ENCODE peak calls at places on chromosomes 6 and 20, in ten cellular contexts. One of them, this sample, is unnamed.

GRCh38 chr20:5073154-5074049 is 46.4 kb downstream of the PCNA start:
- DNase-seq in AG08396: peak
- DNase-seq in H9: peak
- DNase-seq in HAP-1: no peak
- DNase-seq in iris pigment epithelial cell: peak
- DNase-seq in activated T-cell treated with anti-CD3 and anti-CD28 coated beads, Interleukin-2, amount 50 U/mL, for 24 hours: no peak
- DNase-seq in fibroblast of the aortic adventitia: peak
- DNase-seq in H54: peak
- DNase-seq in dorsolateral prefrontal cortex: peak
- DNase-seq in effector memory CD4-positive, alpha-beta T cell: no peak
- DNase-seq in this sample: peak

GRCh38 chr6:87093651-87094050 is 1.3 kb downstream of the CGA start:
- DNase-seq in HAP-1: no peak
- DNase-seq in effector memory CD4-positive, alpha-beta T cell: no peak
- DNase-seq in H9: no peak
- DNase-seq in fibroblast of the aortic adventitia: peak
- DNase-seq in AG08396: no peak
- DNase-seq in activated T-cell treated with anti-CD3 and anti-CD28 coated beads, Interleukin-2, amount 50 U/mL, for 24 hours: no peak
- DNase-seq in iris pigment epithelial cell: peak
- DNase-seq in dorsolateral prefrontal cortex: no peak
- DNase-seq in H54: no peak
- DNase-seq in this sample: no peak

GRCh38 chr6:160427312-160428068 is 79.3 kb downstream of the SLC22A3 start:
- DNase-seq in H54: no peak
- DNase-seq in effector memory CD4-positive, alpha-beta T cell: no peak
- DNase-seq in iris pigment epithelial cell: no peak
- DNase-seq in fibroblast of the aortic adventitia: peak
- DNase-seq in activated T-cell treated with anti-CD3 and anti-CD28 coated beads, Interleukin-2, amount 50 U/mL, for 24 hours: no peak
- DNase-seq in dorsolateral prefrontal cortex: no peak
- DNase-seq in H9: no peak
- DNase-seq in HAP-1: no peak
- DNase-seq in AG08396: no peak
- DNase-seq in this sample: no peak

GRCh38 chr20:57653546-57653900 is 33.3 kb upstream of the ZBP1 start:
- DNase-seq in HAP-1: no peak
- DNase-seq in effector memory CD4-positive, alpha-beta T cell: no peak
- DNase-seq in H9: no peak
- DNase-seq in H54: no peak
- DNase-seq in iris pigment epithelial cell: no peak
- DNase-seq in dorsolateral prefrontal cortex: peak
- DNase-seq in fibroblast of the aortic adventitia: no peak
- DNase-seq in activated T-cell treated with anti-CD3 and anti-CD28 coated beads, Interleukin-2, amount 50 U/mL, for 24 hours: peak
- DNase-seq in AG08396: peak
- DNase-seq in this sample: no peak

GRCh38 chr20:36297656-36298055 is 8.5 kb upstream of the DLGAP4 start:
- DNase-seq in AG08396: no peak
- DNase-seq in iris pigment epithelial cell: no peak
- DNase-seq in fibroblast of the aortic adventitia: no peak
- DNase-seq in activated T-cell treated with anti-CD3 and anti-CD28 coated beads, Interleukin-2, amount 50 U/mL, for 24 hours: no peak
- DNase-seq in H54: no peak
- DNase-seq in dorsolateral prefrontal cortex: no peak
- DNase-seq in HAP-1: no peak
- DNase-seq in H9: no peak
- DNase-seq in effector memory CD4-positive, alpha-beta T cell: no peak
- DNase-seq in this sample: no peak

GRCh38 chr20:35643045-35643444 is 21.7 kb downstream of the CPNE1 start:
- DNase-seq in fibroblast of the aortic adventitia: no peak
- DNase-seq in effector memory CD4-positive, alpha-beta T cell: no peak
- DNase-seq in activated T-cell treated with anti-CD3 and anti-CD28 coated beads, Interleukin-2, amount 50 U/mL, for 24 hours: no peak
- DNase-seq in dorsolateral prefrontal cortex: no peak
- DNase-seq in H54: no peak
- DNase-seq in AG08396: no peak
- DNase-seq in iris pigment epithelial cell: no peak
- DNase-seq in HAP-1: no peak
- DNase-seq in H9: no peak
- DNase-seq in this sample: no peak

GRCh38 chr6:147459772-147460171 is 48.7 kb upstream of the SAMD5 start:
- DNase-seq in H9: no peak
- DNase-seq in AG08396: no peak
- DNase-seq in activated T-cell treated with anti-CD3 and anti-CD28 coated beads, Interleukin-2, amount 50 U/mL, for 24 hours: no peak
- DNase-seq in fibroblast of the aortic adventitia: no peak
- DNase-seq in HAP-1: no peak
- DNase-seq in effector memory CD4-positive, alpha-beta T cell: no peak
- DNase-seq in iris pigment epithelial cell: no peak
- DNase-seq in H54: no peak
- DNase-seq in dorsolateral prefrontal cortex: no peak
- DNase-seq in this sample: no peak

GRCh38 chr6:30329331-30329730 is 2.6 kb downstream of the TRIM39 start:
- DNase-seq in AG08396: no peak
- DNase-seq in dorsolateral prefrontal cortex: no peak
- DNase-seq in effector memory CD4-positive, alpha-beta T cell: no peak
- DNase-seq in activated T-cell treated with anti-CD3 and anti-CD28 coated beads, Interleukin-2, amount 50 U/mL, for 24 hours: no peak
- DNase-seq in H9: no peak
- DNase-seq in iris pigment epithelial cell: no peak
- DNase-seq in HAP-1: no peak
- DNase-seq in H54: no peak
- DNase-seq in fibroblast of the aortic adventitia: no peak
- DNase-seq in this sample: no peak

GRCh38 chr6:42047790-42048405 is 2.4 kb upstream of the TAF8 start:
- DNase-seq in activated T-cell treated with anti-CD3 and anti-CD28 coated beads, Interleukin-2, amount 50 U/mL, for 24 hours: no peak
- DNase-seq in H54: no peak
- DNase-seq in AG08396: no peak
- DNase-seq in H9: no peak
- DNase-seq in fibroblast of the aortic adventitia: no peak
- DNase-seq in dorsolateral prefrontal cortex: no peak
- DNase-seq in HAP-1: no peak
- DNase-seq in effector memory CD4-positive, alpha-beta T cell: no peak
- DNase-seq in iris pigment epithelial cell: no peak
- DNase-seq in this sample: no peak

GRCh38 chr6:74073429-74073828 is 377.4 kb downstream of the CD109 start:
- DNase-seq in dorsolateral prefrontal cortex: no peak
- DNase-seq in HAP-1: no peak
- DNase-seq in effector memory CD4-positive, alpha-beta T cell: no peak
- DNase-seq in AG08396: peak
- DNase-seq in H9: no peak
- DNase-seq in activated T-cell treated with anti-CD3 and anti-CD28 coated beads, Interleukin-2, amount 50 U/mL, for 24 hours: no peak
- DNase-seq in fibroblast of the aortic adventitia: peak
- DNase-seq in H54: no peak
- DNase-seq in iris pigment epithelial cell: peak
- DNase-seq in this sample: peak

GRCh38 chr6:16286151-16286522 is 47.8 kb downstream of the GMPR start:
- DNase-seq in HAP-1: peak
- DNase-seq in activated T-cell treated with anti-CD3 and anti-CD28 coated beads, Interleukin-2, amount 50 U/mL, for 24 hours: peak
- DNase-seq in H54: peak
- DNase-seq in dorsolateral prefrontal cortex: peak
- DNase-seq in AG08396: peak
- DNase-seq in H9: peak
- DNase-seq in iris pigment epithelial cell: peak
- DNase-seq in effector memory CD4-positive, alpha-beta T cell: no peak
- DNase-seq in fibroblast of the aortic adventitia: peak
- DNase-seq in this sample: peak

GRCh38 chr20:51833326-51833725 is 31.0 kb upstream of the SALL4 start:
- DNase-seq in iris pigment epithelial cell: no peak
- DNase-seq in HAP-1: no peak
- DNase-seq in dorsolateral prefrontal cortex: no peak
- DNase-seq in fibroblast of the aortic adventitia: no peak
- DNase-seq in H9: no peak
- DNase-seq in effector memory CD4-positive, alpha-beta T cell: no peak
- DNase-seq in AG08396: no peak
- DNase-seq in activated T-cell treated with anti-CD3 and anti-CD28 coated beads, Interleukin-2, amount 50 U/mL, for 24 hours: no peak
- DNase-seq in H54: no peak
- DNase-seq in this sample: no peak

GRCh38 chr6:166485651-166486535 is 100.6 kb downstream of the RAMACL start:
- DNase-seq in H9: no peak
- DNase-seq in HAP-1: no peak
- DNase-seq in AG08396: no peak
- DNase-seq in dorsolateral prefrontal cortex: peak
- DNase-seq in effector memory CD4-positive, alpha-beta T cell: no peak
- DNase-seq in iris pigment epithelial cell: no peak
- DNase-seq in fibroblast of the aortic adventitia: no peak
- DNase-seq in H54: no peak
- DNase-seq in activated T-cell treated with anti-CD3 and anti-CD28 coated beads, Interleukin-2, amount 50 U/mL, for 24 hours: no peak
- DNase-seq in this sample: no peak

GRCh38 chr20:57948177-57948955 is 238.6 kb upstream of the PMEPA1 start:
- DNase-seq in iris pigment epithelial cell: no peak
- DNase-seq in H9: no peak
- DNase-seq in activated T-cell treated with anti-CD3 and anti-CD28 coated beads, Interleukin-2, amount 50 U/mL, for 24 hours: no peak
- DNase-seq in fibroblast of the aortic adventitia: no peak
- DNase-seq in AG08396: no peak
- DNase-seq in HAP-1: no peak
- DNase-seq in H54: no peak
- DNase-seq in effector memory CD4-positive, alpha-beta T cell: no peak
- DNase-seq in dorsolateral prefrontal cortex: no peak
- DNase-seq in this sample: no peak

GRCh38 chr6:47188588-47189021 is 121.1 kb downstream of the TNFRSF21 start:
- DNase-seq in HAP-1: no peak
- DNase-seq in effector memory CD4-positive, alpha-beta T cell: no peak
- DNase-seq in iris pigment epithelial cell: peak
- DNase-seq in dorsolateral prefrontal cortex: no peak
- DNase-seq in H9: no peak
- DNase-seq in fibroblast of the aortic adventitia: peak
- DNase-seq in H54: peak
- DNase-seq in AG08396: peak
- DNase-seq in activated T-cell treated with anti-CD3 and anti-CD28 coated beads, Interleukin-2, amount 50 U/mL, for 24 hours: no peak
- DNase-seq in this sample: no peak

GRCh38 chr20:35280523-35280922 is 2.6 kb upstream of the MMP24OS start:
- DNase-seq in activated T-cell treated with anti-CD3 and anti-CD28 coated beads, Interleukin-2, amount 50 U/mL, for 24 hours: no peak
- DNase-seq in effector memory CD4-positive, alpha-beta T cell: no peak
- DNase-seq in iris pigment epithelial cell: no peak
- DNase-seq in HAP-1: no peak
- DNase-seq in H54: no peak
- DNase-seq in dorsolateral prefrontal cortex: no peak
- DNase-seq in AG08396: no peak
- DNase-seq in fibroblast of the aortic adventitia: no peak
- DNase-seq in H9: no peak
- DNase-seq in this sample: no peak

GRCh38 chr20:63032861-63033634 is 26.3 kb upstream of the BHLHE23 start:
- DNase-seq in effector memory CD4-positive, alpha-beta T cell: no peak
- DNase-seq in H9: peak
- DNase-seq in AG08396: no peak
- DNase-seq in fibroblast of the aortic adventitia: no peak
- DNase-seq in H54: no peak
- DNase-seq in iris pigment epithelial cell: no peak
- DNase-seq in activated T-cell treated with anti-CD3 and anti-CD28 coated beads, Interleukin-2, amount 50 U/mL, for 24 hours: no peak
- DNase-seq in dorsolateral prefrontal cortex: no peak
- DNase-seq in HAP-1: peak
- DNase-seq in this sample: no peak

GRCh38 chr20:49541733-49542513 is 26.0 kb downstream of the PTGIS start:
- DNase-seq in H54: peak
- DNase-seq in effector memory CD4-positive, alpha-beta T cell: peak
- DNase-seq in dorsolateral prefrontal cortex: peak
- DNase-seq in iris pigment epithelial cell: peak
- DNase-seq in fibroblast of the aortic adventitia: peak
- DNase-seq in HAP-1: peak
- DNase-seq in H9: peak
- DNase-seq in activated T-cell treated with anti-CD3 and anti-CD28 coated beads, Interleukin-2, amount 50 U/mL, for 24 hours: peak
- DNase-seq in AG08396: peak
- DNase-seq in this sample: no peak

GRCh38 chr20:59684685-59685212 is 80.4 kb downstream of the PHACTR3 start:
- DNase-seq in effector memory CD4-positive, alpha-beta T cell: no peak
- DNase-seq in iris pigment epithelial cell: no peak
- DNase-seq in HAP-1: no peak
- DNase-seq in fibroblast of the aortic adventitia: no peak
- DNase-seq in activated T-cell treated with anti-CD3 and anti-CD28 coated beads, Interleukin-2, amount 50 U/mL, for 24 hours: no peak
- DNase-seq in H9: no peak
- DNase-seq in AG08396: no peak
- DNase-seq in H54: no peak
- DNase-seq in dorsolateral prefrontal cortex: no peak
- DNase-seq in this sample: no peak

GRCh38 chr20:40551125-40551530 is 137.9 kb downstream of the MAFB start:
- DNase-seq in AG08396: no peak
- DNase-seq in iris pigment epithelial cell: no peak
- DNase-seq in HAP-1: no peak
- DNase-seq in H9: no peak
- DNase-seq in activated T-cell treated with anti-CD3 and anti-CD28 coated beads, Interleukin-2, amount 50 U/mL, for 24 hours: no peak
- DNase-seq in effector memory CD4-positive, alpha-beta T cell: no peak
- DNase-seq in fibroblast of the aortic adventitia: no peak
- DNase-seq in dorsolateral prefrontal cortex: no peak
- DNase-seq in H54: no peak
- DNase-seq in this sample: no peak

GRCh38 chr6:105596284-105596755 is 193.4 kb upstream of the PREP start:
- DNase-seq in activated T-cell treated with anti-CD3 and anti-CD28 coated beads, Interleukin-2, amount 50 U/mL, for 24 hours: no peak
- DNase-seq in H9: no peak
- DNase-seq in HAP-1: peak
- DNase-seq in effector memory CD4-positive, alpha-beta T cell: no peak
- DNase-seq in AG08396: peak
- DNase-seq in fibroblast of the aortic adventitia: peak
- DNase-seq in dorsolateral prefrontal cortex: no peak
- DNase-seq in iris pigment epithelial cell: peak
- DNase-seq in H54: no peak
- DNase-seq in this sample: no peak

GRCh38 chr6:149169761-149170359 is 147.7 kb upstream of the TAB2 start:
- DNase-seq in fibroblast of the aortic adventitia: peak
- DNase-seq in effector memory CD4-positive, alpha-beta T cell: no peak
- DNase-seq in iris pigment epithelial cell: no peak
- DNase-seq in H54: peak
- DNase-seq in H9: no peak
- DNase-seq in HAP-1: no peak
- DNase-seq in AG08396: peak
- DNase-seq in dorsolateral prefrontal cortex: no peak
- DNase-seq in activated T-cell treated with anti-CD3 and anti-CD28 coated beads, Interleukin-2, amount 50 U/mL, for 24 hours: no peak
- DNase-seq in this sample: no peak

GRCh38 chr6:45591306-45591705 is 213.6 kb upstream of the SUPT3H start:
- DNase-seq in AG08396: no peak
- DNase-seq in HAP-1: no peak
- DNase-seq in fibroblast of the aortic adventitia: no peak
- DNase-seq in activated T-cell treated with anti-CD3 and anti-CD28 coated beads, Interleukin-2, amount 50 U/mL, for 24 hours: no peak
- DNase-seq in dorsolateral prefrontal cortex: no peak
- DNase-seq in H9: no peak
- DNase-seq in effector memory CD4-positive, alpha-beta T cell: no peak
- DNase-seq in H54: no peak
- DNase-seq in iris pigment epithelial cell: peak
- DNase-seq in this sample: no peak

GRCh38 chr20:38144608-38145093 is 20.4 kb downstream of the TGM2 start:
- DNase-seq in iris pigment epithelial cell: no peak
- DNase-seq in activated T-cell treated with anti-CD3 and anti-CD28 coated beads, Interleukin-2, amount 50 U/mL, for 24 hours: no peak
- DNase-seq in AG08396: no peak
- DNase-seq in dorsolateral prefrontal cortex: no peak
- DNase-seq in HAP-1: no peak
- DNase-seq in effector memory CD4-positive, alpha-beta T cell: no peak
- DNase-seq in fibroblast of the aortic adventitia: no peak
- DNase-seq in H54: no peak
- DNase-seq in H9: no peak
- DNase-seq in this sample: no peak

GRCh38 chr6:34627296-34627695 is 69.3 kb downstream of the ILRUN start:
- DNase-seq in HAP-1: no peak
- DNase-seq in activated T-cell treated with anti-CD3 and anti-CD28 coated beads, Interleukin-2, amount 50 U/mL, for 24 hours: no peak
- DNase-seq in H54: no peak
- DNase-seq in H9: no peak
- DNase-seq in effector memory CD4-positive, alpha-beta T cell: no peak
- DNase-seq in dorsolateral prefrontal cortex: no peak
- DNase-seq in iris pigment epithelial cell: no peak
- DNase-seq in AG08396: no peak
- DNase-seq in fibroblast of the aortic adventitia: no peak
- DNase-seq in this sample: no peak

This sample was measured in occipital lobe.